ENCODE peak calls at places on chromosomes 12 and 14, in eight cellular contexts. J is stomach, I is A549, T is Peyer's patch, N is sigmoid colon, B is tibial nerve, Q is uterus, G is HCT116. W is an unnamed sample.

GRCh38 chr12:38154096-38155019 is 162.2 kb upstream of the ALG10B start:
- DNase-seq in J (no peak), I (no peak), T (no peak), N (no peak), B (no peak), Q (no peak), G (no peak), W (no peak)

GRCh38 chr14:100761481-100761880 is 34.8 kb downstream of the DLK1 start:
- DNase-seq in J (no peak), I (no peak), T (no peak), N (no peak), B (no peak), Q (no peak), G (peak), W (no peak)

GRCh38 chr12:6452245-6452731 is 446 bp downstream of the TAPBPL start:
- DNase-seq in J (peak), I (no peak), T (peak), N (peak), B (peak), Q (no peak), G (no peak), W (no peak)

GRCh38 chr12:106840217-106840616 is 65.7 kb downstream of the RIC8B start:
- DNase-seq in J (no peak), I (peak), T (no peak), N (no peak), B (no peak), Q (peak), G (no peak), W (no peak)

GRCh38 chr12:107435072-107435471 is 250.5 kb upstream of the PWP1 start:
- DNase-seq in J (no peak), I (no peak), T (no peak), N (no peak), B (no peak), Q (no peak), G (no peak), W (no peak)

GRCh38 chr14:92646952-92647461 is 101.4 kb downstream of the LGMN start:
- DNase-seq in J (no peak), I (no peak), T (no peak), N (peak), B (no peak), Q (peak), G (no peak), W (no peak)

GRCh38 chr12:108495054-108495453 is 20.0 kb upstream of the FICD start:
- DNase-seq in J (no peak), I (peak), T (no peak), N (no peak), B (no peak), Q (no peak), G (peak), W (peak)

GRCh38 chr12:81010641-81011040 is 67.2 kb upstream of the ACSS3 start:
- DNase-seq in J (no peak), I (no peak), T (no peak), N (no peak), B (no peak), Q (no peak), G (no peak), W (no peak)

GRCh38 chr14:76827696-76828301 is 1.6 kb downstream of the LRRC74A start:
- DNase-seq in J (no peak), I (no peak), T (no peak), N (no peak), B (no peak), Q (peak), G (no peak), W (no peak)

GRCh38 chr12:101891462-101891971 is 14.1 kb downstream of the DRAM1 start:
- DNase-seq in J (peak), I (no peak), T (peak), N (peak), B (no peak), Q (no peak), G (no peak), W (no peak)

GRCh38 chr14:102848830-102849521 is 71.7 kb downstream of the TRAF3 start:
- DNase-seq in J (peak), I (no peak), T (peak), N (peak), B (peak), Q (no peak), G (no peak), W (no peak)

GRCh38 chr12:96383991-96384390 is 16.2 kb downstream of the CDK17 start:
- DNase-seq in J (no peak), I (no peak), T (no peak), N (no peak), B (no peak), Q (no peak), G (no peak), W (no peak)

GRCh38 chr12:31850268-31850667 is 108.9 kb upstream of the RESF1 start:
- DNase-seq in J (no peak), I (no peak), T (no peak), N (no peak), B (no peak), Q (no peak), G (no peak), W (no peak)

GRCh38 chr12:14962797-14963196 is 1.4 kb upstream of the ARHGDIB start:
- DNase-seq in J (no peak), I (no peak), T (no peak), N (no peak), B (no peak), Q (no peak), G (no peak), W (no peak)

GRCh38 chr14:50087350-50088116 is 28.8 kb downstream of the VCPKMT start:
- DNase-seq in J (no peak), I (no peak), T (no peak), N (no peak), B (no peak), Q (no peak), G (no peak), W (no peak)

GRCh38 chr12:79939728-79940306 is 4.9 kb upstream of the PPP1R12A start:
- DNase-seq in J (no peak), I (no peak), T (no peak), N (no peak), B (no peak), Q (no peak), G (no peak), W (no peak)

GRCh38 chr14:68790656-68791077 is 2.2 kb downstream of the ZFP36L1 start:
- DNase-seq in J (peak), I (no peak), T (peak), N (no peak), B (no peak), Q (no peak), G (no peak), W (no peak)

GRCh38 chr14:67393689-67394088 is 18.3 kb downstream of the PLEK2 start:
- DNase-seq in J (no peak), I (no peak), T (no peak), N (no peak), B (no peak), Q (no peak), G (no peak), W (no peak)

GRCh38 chr12:98823012-98823411 is 177.9 kb downstream of the APAF1 start:
- DNase-seq in J (no peak), I (no peak), T (no peak), N (no peak), B (no peak), Q (no peak), G (no peak), W (no peak)

GRCh38 chr14:68195126-68195525 is 375.5 kb downstream of the RAD51B start:
- DNase-seq in J (no peak), I (no peak), T (no peak), N (no peak), B (no peak), Q (no peak), G (no peak), W (no peak)

GRCh38 chr12:101850199-101850598 is 19.4 kb upstream of the GNPTAB start:
- DNase-seq in J (no peak), I (no peak), T (no peak), N (no peak), B (no peak), Q (no peak), G (no peak), W (no peak)

GRCh38 chr14:100320157-100320856 is 2.8 kb upstream of the SLC25A47 start:
- DNase-seq in J (no peak), I (no peak), T (no peak), N (no peak), B (no peak), Q (no peak), G (no peak), W (no peak)

GRCh38 chr14:58777541-58777979 is 139.8 kb downstream of the DACT1 start:
- DNase-seq in J (no peak), I (no peak), T (no peak), N (no peak), B (no peak), Q (no peak), G (no peak), W (no peak)

GRCh38 chr14:34252227-34252626 is 209.8 kb downstream of the SPTSSA start:
- DNase-seq in J (no peak), I (no peak), T (no peak), N (no peak), B (no peak), Q (no peak), G (no peak), W (no peak)

GRCh38 chr12:64180951-64181350 is 41.1 kb downstream of the KICS2 start:
- DNase-seq in J (no peak), I (no peak), T (no peak), N (no peak), B (no peak), Q (no peak), G (peak), W (no peak)

GRCh38 chr14:98926151-98926550 is 345.8 kb downstream of the BCL11B start:
- DNase-seq in J (no peak), I (no peak), T (peak), N (peak), B (no peak), Q (no peak), G (no peak), W (no peak)

GRCh38 chr12:79690606-79691298 is at the start of gene PAWR:
- DNase-seq in J (peak), I (peak), T (peak), N (peak), B (peak), Q (peak), G (peak), W (peak)

GRCh38 chr14:60339571-60339970 is 90.5 kb downstream of the PPM1A start:
- DNase-seq in J (no peak), I (no peak), T (no peak), N (no peak), B (no peak), Q (no peak), G (no peak), W (no peak)

GRCh38 chr12:118299791-118300460 is 72.8 kb downstream of the TAOK3 start:
- DNase-seq in J (no peak), I (no peak), T (no peak), N (no peak), B (no peak), Q (no peak), G (no peak), W (no peak)

GRCh38 chr12:13368431-13368830 is 171.9 kb downstream of the EMP1 start:
- DNase-seq in J (no peak), I (no peak), T (no peak), N (no peak), B (no peak), Q (no peak), G (no peak), W (no peak)

GRCh38 chr14:98498019-98498885 is 773.7 kb downstream of the BCL11B start:
- DNase-seq in J (no peak), I (no peak), T (no peak), N (no peak), B (no peak), Q (no peak), G (no peak), W (no peak)

DNA sequence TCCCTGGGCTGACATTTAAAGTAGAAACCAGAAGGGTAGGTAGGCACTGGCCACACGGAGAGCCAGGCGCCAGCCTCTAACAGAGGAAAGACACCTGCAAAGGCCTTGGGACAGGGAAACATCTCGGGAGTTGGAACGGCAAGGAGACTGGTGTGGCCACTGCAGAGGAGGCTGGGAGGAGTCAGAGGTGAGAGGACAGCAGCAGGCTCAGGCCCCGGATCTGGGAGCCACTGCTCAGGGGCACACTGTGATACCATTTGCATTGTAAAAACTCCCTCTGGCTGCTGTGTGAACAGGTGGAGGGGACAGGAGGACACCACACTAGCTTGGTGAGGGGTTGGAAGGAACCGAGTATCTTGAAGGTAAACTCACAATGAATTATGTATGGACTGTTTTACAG is 2.7 kb downstream of the ANHX start:
- DNase-seq in J (no peak), I (no peak), T (no peak), N (no peak), B (no peak), Q (no peak), G (no peak), W (no peak)
- TF ChIP-seq POLR2A in J (no peak), I (no peak), T (no peak), N (no peak), B (no peak), Q (no peak), G (no peak), W (no peak)

DNA sequence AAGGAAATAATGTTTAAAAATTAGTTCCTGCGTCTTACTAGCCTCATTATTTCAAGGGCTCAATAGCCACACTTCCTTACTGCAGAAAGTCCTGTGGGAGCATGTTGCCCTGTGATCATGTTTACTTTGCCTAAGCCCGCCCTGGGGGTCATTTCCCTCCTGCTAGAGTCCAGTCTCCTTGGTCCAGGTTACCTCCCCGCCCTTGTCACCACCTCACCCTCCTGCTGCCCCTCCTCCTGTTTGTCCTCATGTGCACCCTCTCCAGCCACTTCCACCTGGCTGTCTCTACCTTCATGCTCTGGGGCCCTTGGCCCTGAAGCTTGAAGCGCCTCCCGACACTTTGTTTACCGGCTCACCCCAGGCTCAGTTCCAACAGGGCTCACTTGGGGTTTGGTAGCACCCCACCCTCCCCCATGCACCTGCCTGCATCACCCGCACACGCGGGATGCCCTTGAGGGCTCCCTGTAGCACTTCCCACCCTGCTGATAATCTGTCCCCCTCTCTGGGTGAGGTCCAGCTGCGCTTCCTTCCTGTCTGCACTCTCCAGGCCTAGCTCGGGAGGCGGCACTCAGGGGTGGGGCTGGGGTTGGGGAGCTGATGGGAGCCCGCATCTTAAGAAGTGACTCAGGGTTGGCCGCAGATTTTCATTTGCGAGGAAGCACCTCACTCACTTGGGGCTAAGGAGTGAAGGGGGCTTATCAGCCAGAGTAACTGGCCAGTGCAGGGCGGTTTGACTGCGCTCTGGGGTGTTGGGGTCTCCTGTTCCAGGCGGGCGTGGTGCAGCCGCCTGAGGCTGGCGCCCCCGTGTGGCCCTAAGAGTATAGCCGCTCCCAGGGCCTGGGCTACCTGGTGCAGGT is 40.1 kb downstream of the SMIM41 start:
- DNase-seq in J (peak), I (peak), T (peak), N (no peak), B (no peak), Q (no peak), G (peak), W (peak)
- TF ChIP-seq POLR2A in J (no peak), I (no peak), T (no peak), N (no peak), B (no peak), Q (no peak), G (no peak), W (no peak)

DNA sequence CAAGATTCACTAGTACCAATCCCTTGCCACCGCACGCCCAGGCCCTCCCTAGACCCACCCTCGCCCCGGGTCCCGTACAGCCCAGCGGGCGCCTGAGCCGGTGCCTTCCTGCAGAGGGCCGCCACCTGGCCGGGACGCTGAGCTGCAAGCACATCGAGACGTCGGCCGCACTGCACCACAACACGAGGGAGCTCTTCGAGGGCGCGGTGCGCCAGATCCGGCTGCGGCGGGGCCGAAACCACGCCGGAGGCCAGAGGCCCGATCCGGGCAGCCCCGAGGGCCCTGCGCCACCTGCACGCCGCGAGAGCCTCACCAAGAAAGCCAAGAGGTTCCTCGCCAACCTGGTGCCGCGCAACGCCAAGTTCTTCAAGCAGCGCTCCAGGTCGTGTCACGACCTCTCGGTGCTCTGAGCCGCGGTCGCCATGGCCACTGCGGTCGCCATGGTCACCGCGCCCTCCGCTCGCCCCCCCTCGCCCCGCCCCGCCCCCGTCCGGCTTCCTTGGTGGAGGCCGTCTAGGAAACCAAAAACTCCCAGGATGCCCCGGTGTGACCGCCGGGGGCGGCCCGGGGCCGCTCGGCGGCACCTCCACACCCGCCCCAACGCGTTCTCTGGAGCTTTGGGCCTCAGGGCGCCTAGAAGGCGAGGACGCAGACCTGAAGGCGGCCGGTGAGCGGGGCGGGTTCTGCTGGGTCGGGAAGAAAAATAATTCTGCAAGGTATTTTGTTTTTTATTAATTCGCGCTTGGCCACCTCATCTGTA is 3.7 kb downstream of the REM2 start:
- DNase-seq in J (peak), I (peak), T (peak), N (peak), B (peak), Q (peak), G (peak), W (peak)
- TF ChIP-seq POLR2A in J (no peak), I (peak), T (no peak), N (no peak), B (no peak), Q (peak), G (peak), W (peak)

DNA sequence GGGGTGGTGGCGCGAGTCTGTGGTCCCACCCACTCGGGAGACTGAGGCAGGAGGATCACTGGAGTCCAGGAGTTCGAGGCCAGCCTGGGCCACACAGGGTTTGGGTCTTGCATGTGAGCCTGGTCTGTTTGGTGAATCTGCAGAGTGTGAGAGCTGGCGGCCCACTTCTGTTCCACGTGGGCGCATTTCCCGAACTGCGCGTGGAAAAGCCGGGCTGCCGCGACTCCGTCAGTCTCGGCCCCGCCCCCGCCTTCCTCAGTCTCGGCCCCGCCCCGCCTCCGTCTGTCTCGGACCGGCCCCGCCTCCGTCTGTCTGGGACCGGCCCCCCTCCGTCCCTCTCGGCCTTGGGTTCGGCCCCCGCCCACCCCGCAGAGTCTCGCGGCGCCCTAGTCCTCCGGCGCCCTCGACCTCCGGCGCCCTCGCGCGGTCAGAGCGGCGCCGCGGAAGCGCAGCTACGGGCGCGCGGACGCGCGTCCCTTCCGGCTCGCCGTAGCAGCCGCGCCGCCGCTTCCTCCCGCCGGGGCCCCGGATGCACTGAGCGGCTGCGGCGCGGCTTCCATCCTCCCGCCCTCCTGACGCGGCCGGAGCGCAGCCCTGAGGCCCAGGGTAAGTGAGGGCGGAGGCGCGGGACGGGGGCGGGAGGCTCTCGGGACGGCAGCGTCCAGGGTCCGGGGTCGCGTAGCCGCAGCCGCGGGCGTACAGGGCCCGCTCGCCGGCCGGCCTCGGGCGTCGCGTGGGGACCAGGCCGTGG is at the start of gene EP400:
- DNase-seq in J (peak), I (peak), T (peak), N (peak), B (peak), Q (peak), G (peak), W (peak)
- TF ChIP-seq POLR2A in J (no peak), I (peak), T (peak), N (no peak), B (no peak), Q (peak), G (peak), W (peak)

DNA sequence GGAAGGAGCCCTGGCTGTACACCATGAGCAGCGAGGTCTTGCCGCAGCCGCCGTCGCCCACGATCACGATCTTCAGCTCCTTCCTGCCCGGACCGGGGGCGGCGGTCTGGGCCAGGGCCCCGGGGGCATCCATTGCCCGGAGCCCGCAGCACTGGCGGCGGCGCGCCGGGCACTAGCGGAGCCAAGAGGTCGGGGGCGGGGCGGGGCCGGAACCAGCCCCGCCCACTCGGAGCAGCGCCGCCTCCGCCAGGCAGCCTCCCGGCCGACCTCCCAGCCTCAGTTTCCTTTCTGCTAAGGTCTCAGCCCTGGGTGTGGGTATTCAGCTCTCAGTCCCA is at the start of gene RHOF:
- DNase-seq in J (peak), I (no peak), T (peak), N (no peak), B (no peak), Q (no peak), G (no peak), W (peak)
- TF ChIP-seq POLR2A in J (no peak), I (peak), T (peak), N (no peak), B (no peak), Q (peak), G (peak), W (peak)